ENCODE peak calls at places on chromosomes 6 and 20, in eight cellular contexts. One of them, this sample, is unnamed. For H3K27me3, the result is how much of the 10 kb centered on the place peaks cover.

GRCh38 chr20:48295966-48296421 is 510.7 kb upstream of the SULF2 start:
- DNase-seq in pancreas: no peak
- DNase-seq in hepatocyte: peak
- DNase-seq in mesendoderm: peak
- DNase-seq in PC-9: peak
- DNase-seq in RWPE2: no peak
- DNase-seq in CD8-positive, alpha-beta memory T cell: no peak
- DNase-seq in dorsolateral prefrontal cortex: no peak
- DNase-seq in this sample: no peak

GRCh38 chr20:1775117-1775516 is 117.5 kb upstream of the SIRPG start:
- DNase-seq in pancreas: no peak
- DNase-seq in hepatocyte: no peak
- DNase-seq in mesendoderm: no peak
- DNase-seq in PC-9: no peak
- DNase-seq in RWPE2: no peak
- DNase-seq in CD8-positive, alpha-beta memory T cell: no peak
- DNase-seq in dorsolateral prefrontal cortex: no peak
- DNase-seq in this sample: no peak

GRCh38 chr6:154509421-154510143 is 903 bp downstream of the CNKSR3 start:
- DNase-seq in pancreas: peak
- DNase-seq in hepatocyte: peak
- DNase-seq in mesendoderm: peak
- DNase-seq in PC-9: peak
- DNase-seq in RWPE2: peak
- DNase-seq in CD8-positive, alpha-beta memory T cell: no peak
- DNase-seq in dorsolateral prefrontal cortex: peak
- DNase-seq in this sample: no peak

GRCh38 chr20:57647006-57647932 is 27.0 kb upstream of the ZBP1 start:
- DNase-seq in pancreas: no peak
- DNase-seq in hepatocyte: peak
- DNase-seq in mesendoderm: no peak
- DNase-seq in PC-9: no peak
- DNase-seq in RWPE2: peak
- DNase-seq in CD8-positive, alpha-beta memory T cell: no peak
- DNase-seq in dorsolateral prefrontal cortex: peak
- DNase-seq in this sample: peak

GRCh38 chr20:25859649-25860530 is 163.2 kb upstream of the ZNF337 start:
- DNase-seq in pancreas: peak
- DNase-seq in hepatocyte: peak
- DNase-seq in mesendoderm: peak
- DNase-seq in PC-9: peak
- DNase-seq in RWPE2: peak
- DNase-seq in CD8-positive, alpha-beta memory T cell: peak
- DNase-seq in dorsolateral prefrontal cortex: peak
- DNase-seq in this sample: peak

GRCh38 chr6:129454482-129454881 is 255.5 kb downstream of the ARHGAP18 start:
- DNase-seq in pancreas: no peak
- DNase-seq in hepatocyte: no peak
- DNase-seq in mesendoderm: no peak
- DNase-seq in PC-9: no peak
- DNase-seq in RWPE2: no peak
- DNase-seq in CD8-positive, alpha-beta memory T cell: no peak
- DNase-seq in dorsolateral prefrontal cortex: no peak
- DNase-seq in this sample: no peak

GRCh38 chr6:71197770-71198169 is 90.8 kb upstream of the OGFRL1 start:
- DNase-seq in pancreas: no peak
- DNase-seq in hepatocyte: no peak
- DNase-seq in mesendoderm: no peak
- DNase-seq in PC-9: no peak
- DNase-seq in RWPE2: no peak
- DNase-seq in CD8-positive, alpha-beta memory T cell: no peak
- DNase-seq in dorsolateral prefrontal cortex: no peak
- DNase-seq in this sample: no peak

GRCh38 chr6:16637635-16638034 is 123.6 kb downstream of the ATXN1 start:
- DNase-seq in pancreas: no peak
- DNase-seq in hepatocyte: no peak
- DNase-seq in mesendoderm: no peak
- DNase-seq in PC-9: no peak
- DNase-seq in RWPE2: no peak
- DNase-seq in CD8-positive, alpha-beta memory T cell: no peak
- DNase-seq in dorsolateral prefrontal cortex: no peak
- DNase-seq in this sample: no peak

GRCh38 chr6:150409576-150410066 is 40.8 kb downstream of the IYD start:
- DNase-seq in pancreas: peak
- DNase-seq in hepatocyte: peak
- DNase-seq in mesendoderm: no peak
- DNase-seq in PC-9: no peak
- DNase-seq in RWPE2: no peak
- DNase-seq in CD8-positive, alpha-beta memory T cell: no peak
- DNase-seq in dorsolateral prefrontal cortex: no peak
- DNase-seq in this sample: peak

GRCh38 chr6:105402090-105402980 is 547 bp downstream of the PREP start:
- DNase-seq in pancreas: peak
- DNase-seq in hepatocyte: peak
- DNase-seq in mesendoderm: peak
- DNase-seq in PC-9: no peak
- DNase-seq in RWPE2: peak
- DNase-seq in CD8-positive, alpha-beta memory T cell: peak
- DNase-seq in dorsolateral prefrontal cortex: no peak
- DNase-seq in this sample: no peak

GRCh38 chr20:46914789-46915359 is 20.2 kb downstream of the EYA2 start:
- DNase-seq in pancreas: no peak
- DNase-seq in hepatocyte: no peak
- DNase-seq in mesendoderm: no peak
- DNase-seq in PC-9: no peak
- DNase-seq in RWPE2: peak
- DNase-seq in CD8-positive, alpha-beta memory T cell: no peak
- DNase-seq in dorsolateral prefrontal cortex: no peak
- DNase-seq in this sample: no peak

GRCh38 chr20:14997791-14998190 is 660.4 kb upstream of the FLRT3 start:
- DNase-seq in pancreas: no peak
- DNase-seq in hepatocyte: no peak
- DNase-seq in mesendoderm: peak
- DNase-seq in PC-9: peak
- DNase-seq in RWPE2: no peak
- DNase-seq in CD8-positive, alpha-beta memory T cell: no peak
- DNase-seq in dorsolateral prefrontal cortex: no peak
- DNase-seq in this sample: no peak

GRCh38 chr6:19691465-19692167 is 145.6 kb upstream of the ID4 start:
- DNase-seq in pancreas: no peak
- DNase-seq in hepatocyte: peak
- DNase-seq in mesendoderm: peak
- DNase-seq in PC-9: no peak
- DNase-seq in RWPE2: no peak
- DNase-seq in CD8-positive, alpha-beta memory T cell: no peak
- DNase-seq in dorsolateral prefrontal cortex: peak
- DNase-seq in this sample: no peak

GRCh38 chr6:127968394-127968793 is 67.5 kb upstream of the THEMIS start:
- DNase-seq in pancreas: no peak
- DNase-seq in hepatocyte: no peak
- DNase-seq in mesendoderm: no peak
- DNase-seq in PC-9: no peak
- DNase-seq in RWPE2: no peak
- DNase-seq in CD8-positive, alpha-beta memory T cell: no peak
- DNase-seq in dorsolateral prefrontal cortex: no peak
- DNase-seq in this sample: no peak

GRCh38 chr20:4170621-4171537 is 155.5 kb upstream of the RNF24 start:
- DNase-seq in pancreas: no peak
- DNase-seq in hepatocyte: peak
- DNase-seq in mesendoderm: no peak
- DNase-seq in PC-9: no peak
- DNase-seq in RWPE2: no peak
- DNase-seq in CD8-positive, alpha-beta memory T cell: no peak
- DNase-seq in dorsolateral prefrontal cortex: peak
- DNase-seq in this sample: no peak

GRCh38 chr20:39960522-39961420 is 728.3 kb downstream of the MAFB start:
- DNase-seq in pancreas: no peak
- DNase-seq in hepatocyte: no peak
- DNase-seq in mesendoderm: peak
- DNase-seq in PC-9: no peak
- DNase-seq in RWPE2: no peak
- DNase-seq in CD8-positive, alpha-beta memory T cell: no peak
- DNase-seq in dorsolateral prefrontal cortex: no peak
- DNase-seq in this sample: no peak

GRCh38 chr20:37781626-37782025 is 87.8 kb downstream of the CTNNBL1 start:
- DNase-seq in pancreas: no peak
- DNase-seq in hepatocyte: no peak
- DNase-seq in mesendoderm: no peak
- DNase-seq in PC-9: no peak
- DNase-seq in RWPE2: no peak
- DNase-seq in CD8-positive, alpha-beta memory T cell: no peak
- DNase-seq in dorsolateral prefrontal cortex: no peak
- DNase-seq in this sample: no peak

GRCh38 chr20:32113861-32114260 is 4.3 kb downstream of the TM9SF4 start:
- DNase-seq in pancreas: no peak
- DNase-seq in hepatocyte: no peak
- DNase-seq in mesendoderm: no peak
- DNase-seq in PC-9: no peak
- DNase-seq in RWPE2: no peak
- DNase-seq in CD8-positive, alpha-beta memory T cell: no peak
- DNase-seq in dorsolateral prefrontal cortex: no peak
- DNase-seq in this sample: no peak

DNA sequence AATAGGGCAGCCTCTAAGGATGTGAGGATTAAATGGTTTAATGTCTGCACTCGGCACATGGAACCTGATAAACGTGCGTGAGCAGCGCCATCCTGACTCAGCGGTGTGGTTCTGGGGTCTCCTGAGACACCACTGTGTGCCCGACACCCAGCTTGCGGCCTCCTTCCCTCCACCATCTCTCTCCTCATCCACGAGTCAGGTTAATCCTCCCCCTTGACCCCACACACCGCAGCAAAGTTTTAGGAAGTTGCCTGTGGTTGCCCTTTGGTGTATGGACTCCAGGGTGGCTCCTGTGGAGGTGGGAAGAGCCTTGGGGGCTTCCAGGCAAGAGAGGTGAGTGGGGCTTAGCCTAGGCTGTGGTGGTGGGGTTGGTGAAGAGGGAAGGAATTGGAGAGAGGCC is 68.2 kb downstream of the PHACTR3 start:
- DNase-seq in pancreas: no peak
- DNase-seq in hepatocyte: no peak
- DNase-seq in mesendoderm: no peak
- DNase-seq in PC-9: no peak
- DNase-seq in RWPE2: peak
- DNase-seq in CD8-positive, alpha-beta memory T cell: no peak
- DNase-seq in dorsolateral prefrontal cortex: no peak
- DNase-seq in this sample: peak
- H3K27me3 ChIP-seq in pancreas: under half
- H3K27me3 ChIP-seq in hepatocyte: under half
- H3K27me3 ChIP-seq in mesendoderm: under half
- H3K27me3 ChIP-seq in PC-9: half or more
- H3K27me3 ChIP-seq in RWPE2: half or more
- H3K27me3 ChIP-seq in CD8-positive, alpha-beta memory T cell: under half
- H3K27me3 ChIP-seq in dorsolateral prefrontal cortex: under half
- H3K27me3 ChIP-seq in this sample: under half

DNA sequence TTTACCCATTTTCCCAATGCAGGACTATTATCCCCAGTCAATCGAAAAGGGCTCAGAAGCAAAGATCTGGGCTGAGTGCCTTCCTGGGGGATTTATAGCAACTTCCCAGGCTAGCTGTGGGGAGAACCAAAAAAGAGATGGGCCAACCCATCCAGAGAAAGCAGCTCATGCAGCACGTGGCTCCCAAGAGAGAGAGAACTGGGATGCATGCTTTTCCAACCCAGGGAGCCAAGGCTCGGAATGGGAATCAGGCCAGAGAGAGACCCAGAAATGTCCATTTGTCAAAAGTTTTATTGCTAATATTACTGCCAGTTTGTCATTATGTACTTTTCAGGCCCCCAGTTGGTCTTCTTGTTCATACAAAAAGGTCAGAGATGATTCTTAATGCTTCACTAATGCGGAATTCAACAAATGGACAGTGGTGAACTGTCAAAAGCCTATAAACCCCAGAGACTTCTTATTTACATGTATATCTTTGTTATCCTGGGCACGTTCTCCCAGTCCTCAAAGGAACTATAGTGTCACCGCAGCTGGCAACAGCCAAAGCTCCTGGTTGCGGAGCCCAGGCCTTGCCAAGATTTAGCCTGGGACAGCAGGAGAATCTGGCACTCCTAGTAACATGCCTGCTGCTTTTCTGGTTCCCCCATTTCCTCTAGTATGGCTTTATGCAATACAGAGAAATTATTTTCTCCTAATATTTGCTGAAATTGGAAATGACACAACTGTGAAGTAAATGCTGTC is 139.1 kb upstream of the POU3F2 start:
- DNase-seq in pancreas: no peak
- DNase-seq in hepatocyte: no peak
- DNase-seq in mesendoderm: no peak
- DNase-seq in PC-9: no peak
- DNase-seq in RWPE2: no peak
- DNase-seq in CD8-positive, alpha-beta memory T cell: no peak
- DNase-seq in dorsolateral prefrontal cortex: peak
- DNase-seq in this sample: no peak
- H3K27me3 ChIP-seq in pancreas: under half
- H3K27me3 ChIP-seq in hepatocyte: under half
- H3K27me3 ChIP-seq in mesendoderm: under half
- H3K27me3 ChIP-seq in PC-9: under half
- H3K27me3 ChIP-seq in RWPE2: under half
- H3K27me3 ChIP-seq in CD8-positive, alpha-beta memory T cell: under half
- H3K27me3 ChIP-seq in dorsolateral prefrontal cortex: under half
- H3K27me3 ChIP-seq in this sample: under half

DNA sequence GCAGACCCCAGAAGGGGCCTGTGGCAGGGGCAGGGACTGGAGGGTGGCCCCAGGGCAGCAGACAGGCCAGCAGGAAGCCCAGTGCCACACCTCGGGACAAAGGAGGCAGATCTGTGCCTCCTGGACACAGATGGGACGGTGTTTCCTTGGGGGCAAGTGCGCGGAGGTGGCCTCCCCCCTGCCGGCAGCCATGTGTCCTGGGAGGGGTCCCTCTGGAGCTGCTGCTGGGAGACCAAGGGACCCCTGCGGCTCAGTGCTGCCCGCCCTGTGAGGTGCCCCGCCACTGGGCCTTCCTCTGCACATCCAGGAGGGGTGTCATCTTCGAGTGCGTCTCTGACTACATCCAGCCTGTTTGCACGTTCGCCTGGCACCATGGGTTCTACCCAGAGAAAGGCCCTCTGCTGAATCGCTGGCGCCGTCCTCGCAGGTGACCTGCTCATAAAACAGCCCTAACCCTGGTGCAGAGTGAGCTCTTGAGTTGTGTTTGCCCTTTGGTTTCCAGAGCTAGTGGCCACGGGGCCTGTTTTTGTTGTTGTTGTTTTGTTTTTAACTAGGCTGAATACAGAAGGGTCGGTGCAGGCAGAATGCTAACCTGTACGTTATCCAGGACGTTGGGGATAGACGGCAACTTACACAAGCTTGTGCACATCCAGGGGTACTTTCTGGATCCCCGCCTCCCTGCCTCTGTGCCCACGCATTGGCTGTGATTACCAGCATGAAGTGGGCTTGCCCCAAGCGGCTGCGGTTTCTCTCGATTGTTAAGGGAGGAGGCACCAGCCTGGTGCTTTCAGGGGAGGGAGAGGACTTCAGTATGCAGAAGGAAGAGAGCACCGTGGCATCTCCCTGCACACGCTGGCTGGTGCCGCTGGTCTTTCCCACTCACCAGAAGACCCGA is 1.3 kb upstream of the KCNQ2 start:
- DNase-seq in pancreas: no peak
- DNase-seq in hepatocyte: no peak
- DNase-seq in mesendoderm: no peak
- DNase-seq in PC-9: no peak
- DNase-seq in RWPE2: peak
- DNase-seq in CD8-positive, alpha-beta memory T cell: no peak
- DNase-seq in dorsolateral prefrontal cortex: no peak
- DNase-seq in this sample: no peak
- H3K27me3 ChIP-seq in pancreas: under half
- H3K27me3 ChIP-seq in hepatocyte: half or more
- H3K27me3 ChIP-seq in mesendoderm: under half
- H3K27me3 ChIP-seq in PC-9: half or more
- H3K27me3 ChIP-seq in RWPE2: half or more
- H3K27me3 ChIP-seq in CD8-positive, alpha-beta memory T cell: under half
- H3K27me3 ChIP-seq in dorsolateral prefrontal cortex: half or more
- H3K27me3 ChIP-seq in this sample: under half

GRCh38 chr6:121437861-121438651 is 2.6 kb downstream of the GJA1 start:
- DNase-seq in pancreas: peak
- DNase-seq in hepatocyte: peak
- DNase-seq in mesendoderm: peak
- DNase-seq in PC-9: peak
- DNase-seq in RWPE2: no peak
- DNase-seq in CD8-positive, alpha-beta memory T cell: no peak
- DNase-seq in dorsolateral prefrontal cortex: no peak
- DNase-seq in this sample: peak
- H3K27me3 ChIP-seq in pancreas: under half
- H3K27me3 ChIP-seq in hepatocyte: under half
- H3K27me3 ChIP-seq in mesendoderm: under half
- H3K27me3 ChIP-seq in PC-9: under half
- H3K27me3 ChIP-seq in RWPE2: under half
- H3K27me3 ChIP-seq in CD8-positive, alpha-beta memory T cell: under half
- H3K27me3 ChIP-seq in dorsolateral prefrontal cortex: under half
- H3K27me3 ChIP-seq in this sample: under half